ENCODE peak calls at places on chromosomes 4 and X, in eight cellular contexts. D, B, L, K, W, N, G and M are unnamed samples.

GRCh38 chr4:148438047-148438446 is 4.2 kb downstream of the NR3C2 start:
- DNase-seq in D (no peak), G (no peak), W (no peak), N (no peak), B (no peak), K (no peak), L (no peak), M (no peak)

GRCh38 chr4:175470141-175470540 is 341.9 kb downstream of the GPM6A start:
- DNase-seq in D (no peak), G (peak), B (no peak), L (peak), N (no peak), W (peak), K (peak), M (no peak)

GRCh38 chr4:184955116-184955515 is 63.2 kb upstream of the HELT start:
- DNase-seq in L (no peak), G (no peak), B (no peak), K (no peak), N (no peak), W (no peak), D (no peak), M (no peak)

GRCh38 chr4:72809208-72809607 is 240.2 kb upstream of the ADAMTS3 start:
- DNase-seq in W (no peak), K (peak), L (no peak), N (no peak), B (no peak), G (no peak), D (no peak), M (no peak)

GRCh38 chrX:139120760-139121159 is 409.2 kb upstream of the FGF13 start:
- DNase-seq in B (no peak), W (peak), K (peak), L (no peak), D (no peak), N (no peak), G (no peak), M (no peak)

GRCh38 chrX:124337916-124338315 is 5.5 kb downstream of the TEX13D start:
- DNase-seq in L (no peak), N (no peak), B (no peak), D (no peak), W (no peak), G (no peak), K (no peak), M (no peak)

GRCh38 chr4:16772366-16772850 is 126.0 kb downstream of the LDB2 start:
- DNase-seq in N (no peak), B (no peak), G (peak), K (peak), D (no peak), W (peak), L (peak), M (peak)

GRCh38 chr4:185017964-185018772 is at the start of gene HELT:
- DNase-seq in B (no peak), N (no peak), K (no peak), D (no peak), L (no peak), G (no peak), W (no peak), M (no peak)

GRCh38 chr4:183878571-183878970 is 26.5 kb upstream of the STOX2 start:
- DNase-seq in K (no peak), L (no peak), W (no peak), B (no peak), N (no peak), D (no peak), G (no peak), M (no peak)

GRCh38 chr4:124279741-124280140 is 432.8 kb downstream of the ANKRD50 start:
- DNase-seq in L (no peak), N (no peak), B (no peak), G (no peak), W (no peak), K (no peak), D (no peak), M (no peak)

GRCh38 chr4:10151182-10151581 is 34.6 kb upstream of the WDR1 start:
- DNase-seq in N (no peak), B (no peak), D (no peak), G (no peak), W (no peak), L (no peak), K (no peak), M (no peak)

GRCh38 chr4:8182294-8182693 is 16.8 kb upstream of the SH3TC1 start:
- DNase-seq in L (no peak), N (no peak), K (no peak), W (no peak), G (no peak), B (no peak), D (no peak), M (no peak)

GRCh38 chr4:158169931-158170690 is 2.7 kb downstream of the GASK1B start:
- DNase-seq in L (peak), W (peak), D (no peak), K (peak), B (no peak), N (no peak), G (peak), M (no peak)

GRCh38 chrX:134999469-134999868 is 8.7 kb downstream of the SMIM10 start:
- DNase-seq in L (peak), B (no peak), W (peak), G (peak), D (no peak), N (no peak), K (peak), M (no peak)

GRCh38 chr4:78612398-78613005 is 60.9 kb downstream of the ANXA3 start:
- DNase-seq in L (peak), B (no peak), W (peak), N (no peak), D (peak), K (peak), G (peak), M (no peak)

GRCh38 chr4:47972181-47972580 is 44.3 kb downstream of the CNGA1 start:
- DNase-seq in B (no peak), K (no peak), L (no peak), W (no peak), G (no peak), D (no peak), N (no peak), M (no peak)

GRCh38 chr4:65698631-65699030 is 28.3 kb upstream of the EPHA5 start:
- DNase-seq in N (no peak), L (no peak), G (no peak), D (no peak), B (no peak), W (no peak), K (no peak), M (no peak)

GRCh38 chr4:40662962-40663604 is 33.4 kb upstream of the RBM47 start:
- DNase-seq in B (no peak), K (peak), L (peak), N (no peak), W (peak), D (no peak), G (peak), M (peak)

GRCh38 chrX:101022020-101022419 is 29.9 kb downstream of the TRMT2B start:
- DNase-seq in B (no peak), W (no peak), G (no peak), N (no peak), L (no peak), D (no peak), K (no peak), M (no peak)

GRCh38 chrX:129938081-129938480 is 32.1 kb downstream of the UTP14A start:
- DNase-seq in G (no peak), W (no peak), D (no peak), L (no peak), N (no peak), B (no peak), K (no peak), M (no peak)

GRCh38 chr4:6369511-6369910 is 99.9 kb downstream of the WFS1 start:
- DNase-seq in G (no peak), K (no peak), N (no peak), W (no peak), L (no peak), D (no peak), B (no peak), M (no peak)

GRCh38 chr4:39686997-39687396 is 10.9 kb upstream of the UBE2K start:
- DNase-seq in L (no peak), G (no peak), W (no peak), B (no peak), N (no peak), D (no peak), K (no peak), M (no peak)

GRCh38 chrX:8345473-8345872 is 119.2 kb upstream of the VCX3B start:
- DNase-seq in W (peak), G (no peak), K (no peak), D (no peak), L (no peak), B (no peak), N (no peak), M (no peak)

GRCh38 chrX:48695925-48696300 is 621 bp upstream of the SUV39H1 start:
- DNase-seq in K (no peak), W (no peak), D (no peak), L (no peak), N (no peak), G (peak), B (no peak), M (no peak)

GRCh38 chrX:136307471-136307870 is 6.7 kb downstream of the ADGRG4 start:
- DNase-seq in D (no peak), B (no peak), G (no peak), L (no peak), W (no peak), K (no peak), N (no peak), M (no peak)

GRCh38 chrX:117771384-117771783 is 345.2 kb downstream of the KLHL13 start:
- DNase-seq in B (no peak), K (no peak), L (no peak), D (no peak), N (no peak), G (no peak), W (no peak), M (no peak)

GRCh38 chr4:141133146-141134006 is at the start of gene RNF150:
- DNase-seq in G (peak), D (peak), L (peak), N (peak), B (peak), W (peak), K (peak), M (peak)

GRCh38 chrX:15946783-15947550 is 92.4 kb upstream of the AP1S2 start:
- DNase-seq in G (peak), K (peak), L (peak), B (no peak), D (no peak), W (peak), N (no peak), M (no peak)

GRCh38 chr4:77963005-77963404 is 94.1 kb upstream of the FRAS1 start:
- DNase-seq in L (no peak), B (no peak), W (no peak), K (no peak), N (no peak), D (no peak), G (no peak), M (no peak)

GRCh38 chr4:109434007-109434792 is 585 bp downstream of the SEC24B start:
- DNase-seq in N (peak), K (no peak), W (peak), G (peak), B (peak), D (peak), L (peak), M (no peak)

GRCh38 chr4:66736593-66736992 is 808.7 kb downstream of the CENPC start:
- DNase-seq in W (no peak), D (no peak), G (no peak), B (no peak), K (no peak), L (no peak), N (no peak), M (no peak)

GRCh38 chrX:103831342-103831802 is 685 bp downstream of the RAB9B start:
- DNase-seq in K (no peak), W (peak), L (peak), N (no peak), G (peak), D (peak), B (no peak), M (no peak)
- TF ChIP-seq CTCF in K (no peak), W (no peak), L (no peak), N (no peak), G (no peak), D (no peak), B (no peak), M (no peak)

GRCh38 chr4:150683775-150684350 is 101.9 kb downstream of the MAB21L2 start:
- DNase-seq in L (no peak), G (no peak), D (no peak), B (no peak), N (no peak), K (no peak), W (no peak), M (no peak)

GRCh38 chr4:150673793-150674192 is 91.8 kb downstream of the MAB21L2 start:
- DNase-seq in G (no peak), L (no peak), B (no peak), D (no peak), W (no peak), K (no peak), N (no peak), M (no peak)

GRCh38 chr4:150682126-150682525 is 100.2 kb downstream of the MAB21L2 start:
- DNase-seq in D (no peak), W (no peak), N (no peak), B (no peak), K (no peak), G (no peak), L (no peak), M (no peak)

GRCh38 chr4:150679018-150679766 is 97.2 kb downstream of the MAB21L2 start:
- DNase-seq in B (no peak), W (peak), G (no peak), N (no peak), L (no peak), D (no peak), K (no peak), M (no peak)

GRCh38 chr4:150679767-150680088 is 97.8 kb downstream of the MAB21L2 start:
- DNase-seq in N (no peak), B (no peak), G (no peak), D (no peak), K (no peak), W (peak), L (no peak), M (no peak)
- H3K4me3 ChIP-seq in N (no peak), B (no peak), G (no peak), D (no peak), K (no peak), W (no peak), L (no peak), M (no peak)

GRCh38 chr4:165355900-165356300 is 22.9 kb upstream of the CPE start:
- DNase-seq in G (peak), D (peak), B (no peak), K (peak), N (no peak), L (no peak), W (peak), M (no peak)
- TF ChIP-seq CTCF in G (peak), D (peak), B (peak), K (peak), N (peak), L (peak), W (peak), M (peak)

GRCh38 chr4:151223465-151223864 is 53.5 kb upstream of the PRSS48 start:
- DNase-seq in L (no peak), N (no peak), G (no peak), B (no peak), K (no peak), D (no peak), W (no peak), M (no peak)

GRCh38 chr4:151219938-151220337 is 57.0 kb upstream of the PRSS48 start:
- DNase-seq in B (no peak), N (no peak), D (no peak), L (no peak), G (no peak), K (no peak), W (no peak), M (no peak)

GRCh38 chr4:151218343-151218742 is 58.6 kb upstream of the PRSS48 start:
- DNase-seq in N (no peak), K (no peak), G (peak), W (peak), L (peak), D (no peak), B (no peak), M (no peak)

GRCh38 chr4:151215295-151215694 is 61.7 kb upstream of the PRSS48 start:
- DNase-seq in B (no peak), K (no peak), N (no peak), D (no peak), G (no peak), L (peak), W (no peak), M (no peak)

GRCh38 chr4:151219091-151219490 is 57.9 kb upstream of the PRSS48 start:
- DNase-seq in N (no peak), B (no peak), K (no peak), L (no peak), W (no peak), G (no peak), D (no peak), M (no peak)
- H3K4me3 ChIP-seq in N (no peak), B (no peak), K (no peak), L (no peak), W (no peak), G (no peak), D (no peak), M (no peak)

DNA sequence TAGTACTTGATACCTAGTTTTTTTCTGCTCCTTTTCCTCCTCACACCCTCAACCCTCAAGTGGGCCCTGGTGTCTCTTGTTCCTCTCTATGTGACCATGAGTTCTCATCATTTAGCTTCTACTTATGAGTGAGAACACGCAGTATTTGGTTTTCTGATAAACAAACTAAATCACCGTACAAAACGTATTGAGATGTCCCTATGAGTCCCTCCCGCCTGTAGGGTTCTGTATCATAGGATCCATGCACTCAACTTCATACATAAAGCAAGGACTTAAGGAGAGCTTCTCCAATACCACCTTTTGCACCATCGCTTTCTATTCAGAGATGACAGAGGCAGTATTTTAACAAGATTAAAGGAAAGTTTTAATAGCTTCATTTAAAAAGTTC is 550 bp upstream of the RAB9A start:
- DNase-seq in G (no peak), B (no peak), K (no peak), W (no peak), N (no peak), L (no peak), D (no peak), M (no peak)
- TF ChIP-seq CTCF in G (no peak), B (no peak), K (no peak), W (no peak), N (no peak), L (no peak), D (no peak), M (no peak)

GRCh38 chrX:57132046-57132445 is 5.2 kb downstream of the SPIN2A start:
- DNase-seq in L (no peak), B (no peak), D (no peak), W (no peak), K (no peak), G (no peak), N (no peak), M (no peak)

GRCh38 chrX:57138674-57139073 is 1.5 kb upstream of the SPIN2A start:
- DNase-seq in N (no peak), K (no peak), L (no peak), B (no peak), D (no peak), W (no peak), G (no peak), M (no peak)

GRCh38 chrX:57134702-57135101 is 2.5 kb downstream of the SPIN2A start:
- DNase-seq in K (no peak), G (no peak), L (no peak), N (no peak), D (no peak), B (no peak), W (no peak), M (no peak)

GRCh38 chrX:57135287-57135686 is 1.9 kb downstream of the SPIN2A start:
- DNase-seq in N (no peak), K (no peak), G (no peak), W (no peak), B (no peak), D (no peak), L (no peak), M (no peak)

GRCh38 chrX:57137481-57137880 is 284 bp upstream of the SPIN2A start:
- DNase-seq in K (peak), L (peak), B (no peak), N (no peak), W (peak), G (peak), D (no peak), M (no peak)
- H3K4me3 ChIP-seq in K (peak), L (peak), B (peak), N (no peak), W (peak), G (peak), D (no peak), M (peak)

GRCh38 chr4:162126754-162127153 is 37.0 kb downstream of the FSTL5 start:
- DNase-seq in K (no peak), W (no peak), L (no peak), G (no peak), D (no peak), B (no peak), N (no peak), M (no peak)

GRCh38 chr4:162131256-162131655 is 32.5 kb downstream of the FSTL5 start:
- DNase-seq in L (no peak), K (no peak), W (no peak), N (no peak), B (no peak), D (no peak), G (no peak), M (no peak)
- TF ChIP-seq CTCF in L (no peak), K (peak), W (peak), N (no peak), B (no peak), D (no peak), G (no peak), M (peak)

GRCh38 chr4:1751155-1751918 is 30.0 kb downstream of the TACC3 start:
- DNase-seq in G (no peak), B (no peak), D (no peak), W (no peak), L (no peak), K (no peak), N (no peak), M (no peak)

GRCh38 chr4:1753256-1753655 is 31.9 kb downstream of the TACC3 start:
- DNase-seq in N (no peak), D (no peak), W (no peak), G (no peak), L (no peak), B (no peak), K (no peak), M (no peak)

GRCh38 chr4:1753692-1754311 is 32.5 kb downstream of the TACC3 start:
- DNase-seq in W (no peak), B (no peak), G (no peak), K (no peak), D (no peak), N (no peak), L (no peak), M (no peak)

GRCh38 chr4:1751919-1752283 is 30.6 kb downstream of the TACC3 start:
- DNase-seq in N (peak), B (no peak), G (no peak), L (no peak), D (no peak), W (no peak), K (no peak), M (no peak)

DNA sequence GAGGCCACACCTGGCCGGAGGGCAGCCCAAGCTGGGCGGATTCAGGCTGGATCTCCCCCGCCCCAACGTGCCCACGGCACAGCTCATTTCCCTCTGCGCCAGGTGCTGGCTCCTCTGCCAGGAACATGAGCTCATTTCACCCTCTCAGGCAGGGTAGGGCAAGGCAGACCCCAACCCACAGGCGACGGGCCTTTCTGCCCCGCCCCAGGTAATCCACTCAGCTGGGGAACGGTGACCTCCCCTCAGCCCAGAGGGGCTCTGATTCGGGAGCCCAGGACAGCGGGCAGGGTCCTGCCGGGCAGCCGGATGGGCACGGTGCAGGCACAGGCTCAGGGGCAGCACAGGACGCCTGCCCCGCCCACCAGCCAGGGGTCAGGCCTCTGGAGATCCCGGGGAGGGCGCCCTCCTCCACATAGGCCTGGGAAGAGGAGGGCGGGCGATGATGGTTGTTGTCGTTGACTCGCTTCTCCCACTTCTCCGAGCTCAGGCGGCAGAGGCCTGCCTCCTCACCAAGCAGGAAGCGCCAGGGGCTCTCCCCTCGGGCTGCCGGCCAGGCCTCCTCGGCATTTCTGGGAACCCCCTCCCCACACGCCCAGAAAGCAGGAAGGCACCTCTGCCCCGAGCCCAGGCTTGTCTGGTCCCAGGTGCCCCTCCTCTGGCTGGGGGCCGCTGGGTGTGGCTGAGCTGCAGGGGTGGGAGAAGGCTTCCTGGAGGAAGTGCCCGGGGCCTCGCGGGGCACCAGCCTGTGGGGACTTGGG is 31.1 kb downstream of the TACC3 start:
- DNase-seq in N (peak), G (no peak), D (no peak), W (no peak), B (no peak), L (peak), K (no peak), M (no peak)
- H3K4me3 ChIP-seq in N (peak), G (no peak), D (peak), W (no peak), B (no peak), L (no peak), K (no peak), M (no peak)

GRCh38 chr4:110516106-110516922 is 40.4 kb downstream of the ENPEP start:
- DNase-seq in L (peak), D (peak), W (peak), N (peak), G (peak), B (peak), K (peak), M (no peak)
- TF ChIP-seq CTCF in L (peak), D (peak), W (peak), N (peak), G (peak), B (peak), K (peak), M (peak)